ENCODE peak calls at places on chromosomes 11 and 22, in seven cellular contexts. V, H, E, S, W, N and A are unnamed samples.

GRCh38 chr22:36232715-36233401 is 6.5 kb downstream of the APOL2 start:
- DNase-seq in V (no peak), S (no peak), H (no peak), E (no peak), N (no peak), W (no peak), A (no peak)

GRCh38 chr11:72100462-72100861 is 2.6 kb downstream of the LAMTOR1 start:
- DNase-seq in H (no peak), W (no peak), E (peak), N (no peak), V (no peak), S (no peak), A (no peak)

GRCh38 chr22:27839261-27839660 is 37.7 kb upstream of the MN1 start:
- DNase-seq in H (no peak), E (peak), V (no peak), S (no peak), W (no peak), N (no peak), A (no peak)

GRCh38 chr11:128488471-128488870 is 98.9 kb downstream of the ETS1 start:
- DNase-seq in W (no peak), H (no peak), E (peak), N (no peak), V (no peak), S (peak), A (peak)

GRCh38 chr11:116397556-116398167 is 375.1 kb downstream of the BUD13 start:
- DNase-seq in N (no peak), V (no peak), H (no peak), S (no peak), E (no peak), W (no peak), A (no peak)

GRCh38 chr11:109552376-109552775 is 130.4 kb downstream of the C11orf87 start:
- DNase-seq in V (no peak), S (no peak), N (no peak), W (no peak), H (no peak), E (peak), A (no peak)

GRCh38 chr22:35649026-35649553 is 844 bp downstream of the APOL6 start:
- DNase-seq in V (no peak), S (no peak), W (no peak), H (peak), E (no peak), N (no peak), A (no peak)

GRCh38 chr11:128365044-128365443 is 222.3 kb downstream of the ETS1 start:
- DNase-seq in E (peak), N (no peak), W (no peak), H (no peak), S (peak), V (no peak), A (peak)

GRCh38 chr11:316891-317291 is 3.1 kb downstream of the IFITM1 start:
- DNase-seq in V (no peak), E (no peak), H (no peak), S (no peak), N (no peak), W (no peak), A (no peak)

GRCh38 chr22:19106886-19107729 is 15.1 kb downstream of the DGCR2 start:
- DNase-seq in N (no peak), H (no peak), V (no peak), S (no peak), W (no peak), E (no peak), A (no peak)

GRCh38 chr22:19105456-19105855 is 16.8 kb downstream of the DGCR2 start:
- DNase-seq in H (no peak), E (no peak), N (no peak), W (no peak), V (no peak), S (no peak), A (no peak)

GRCh38 chr22:19107730-19108074 is 14.5 kb downstream of the DGCR2 start:
- DNase-seq in N (no peak), E (no peak), H (no peak), V (no peak), W (no peak), S (no peak), A (no peak)

GRCh38 chr22:19105867-19106802 is 16.1 kb downstream of the DGCR2 start:
- DNase-seq in S (no peak), E (no peak), V (no peak), W (no peak), H (no peak), N (no peak), A (no peak)

GRCh38 chr22:19103881-19104821 is 18.1 kb downstream of the DGCR2 start:
- DNase-seq in W (no peak), N (no peak), E (no peak), H (no peak), S (no peak), V (no peak), A (no peak)
- TF ChIP-seq CTCF in W (no peak), N (no peak), E (no peak), H (no peak), S (no peak), V (no peak), A (no peak)

GRCh38 chr22:48976556-48977535 is 850.8 kb downstream of the BRD1 start:
- DNase-seq in W (no peak), N (no peak), S (no peak), H (peak), V (no peak), E (no peak), A (no peak)
- TF ChIP-seq CTCF in W (no peak), N (no peak), S (no peak), H (no peak), V (no peak), E (no peak), A (no peak)

GRCh38 chr11:135037828-135038227 is 625.8 kb upstream of the B3GAT1 start:
- DNase-seq in W (no peak), N (no peak), V (no peak), E (no peak), S (no peak), H (no peak), A (no peak)

GRCh38 chr11:135036488-135037297 is 624.7 kb upstream of the B3GAT1 start:
- DNase-seq in N (no peak), S (no peak), H (no peak), E (no peak), V (no peak), W (no peak), A (no peak)

GRCh38 chr11:135035282-135035681 is 623.2 kb upstream of the B3GAT1 start:
- DNase-seq in V (no peak), N (no peak), S (no peak), H (no peak), W (no peak), E (no peak), A (no peak)

DNA sequence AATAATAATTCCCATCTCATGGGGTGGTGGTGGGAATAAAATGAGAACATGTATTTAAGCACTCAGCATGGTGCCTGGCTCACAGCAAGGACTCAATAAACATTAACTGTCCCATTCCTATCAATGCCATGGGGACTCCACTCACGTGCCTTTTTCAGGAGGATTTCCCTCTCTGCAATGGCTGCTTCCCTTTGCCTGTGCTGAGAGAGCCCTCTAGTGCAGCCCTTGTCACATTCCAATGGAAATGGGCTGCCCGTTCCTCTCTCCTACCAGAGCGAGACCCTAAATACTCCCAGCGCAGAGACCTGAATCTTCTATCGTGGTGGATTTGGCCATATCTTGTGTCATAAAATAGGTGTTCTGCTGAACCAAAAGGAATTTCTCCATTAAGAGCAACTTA is 621.5 kb upstream of the B3GAT1 start:
- DNase-seq in E (no peak), S (peak), V (peak), H (no peak), N (no peak), W (no peak), A (no peak)
- TF ChIP-seq CTCF in E (no peak), S (peak), V (no peak), H (peak), N (no peak), W (no peak), A (no peak)

DNA sequence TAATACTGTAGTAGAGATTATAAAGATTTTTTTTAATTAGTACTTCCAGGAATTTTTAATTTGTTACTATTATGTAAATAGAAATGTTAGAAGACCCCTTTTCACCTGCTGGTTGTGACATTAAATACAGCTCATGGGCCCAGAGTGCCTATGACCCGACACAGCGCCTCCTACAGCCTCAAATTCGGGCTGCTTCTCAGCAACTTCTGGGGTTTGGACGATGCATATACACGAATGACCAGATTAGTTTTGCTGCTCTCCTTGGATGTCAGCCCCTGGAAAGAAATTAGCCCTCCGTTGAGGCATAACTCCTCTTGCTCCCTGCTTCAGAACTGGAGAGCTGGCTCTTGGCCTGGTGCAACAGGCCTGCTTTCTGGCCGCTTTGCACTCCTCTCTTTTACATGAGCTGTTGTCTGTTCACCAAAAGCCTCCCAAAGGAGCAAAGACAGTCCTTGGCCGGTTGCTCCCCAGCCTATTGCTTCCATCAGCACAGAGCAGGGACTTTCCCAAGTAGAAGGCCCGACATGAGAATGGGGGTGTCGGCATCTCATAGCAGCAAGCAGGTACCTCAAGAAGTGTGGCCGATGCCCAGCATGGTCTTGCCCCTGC is 3.3 kb downstream of the TECTA start:
- DNase-seq in E (no peak), S (no peak), V (peak), W (no peak), N (no peak), H (no peak), A (no peak)
- TF ChIP-seq CTCF in E (peak), S (no peak), V (no peak), W (no peak), N (no peak), H (peak), A (no peak)